ENCODE peak calls at places on chromosome 22, in nine cellular contexts. One of them, this sample, is unnamed.
A peak's percentile ranks its signal among the peaks of the same experiment; 100 is the strongest.

GRCh38 chr22:22037740-22038139 is 55.2 kb upstream of the TOP3B start:
- DNase-seq in NCI-H446 treated with DMSO at 0.1 percent for 48 hours: no peak
- DNase-seq in SHP77: no peak
- DNase-seq in osteocyte: no peak
- DNase-seq in NCI-H774: no peak
- DNase-seq in EL: peak; percentile 65
- DNase-seq in HT-29: peak; percentile 1
- DNase-seq in AG10803: no peak
- DNase-seq in iris pigment epithelial cell: peak; percentile 87
- DNase-seq in this sample: peak; percentile 12

GRCh38 chr22:50544078-50544745 is 1.5 kb upstream of the KLHDC7B start:
- DNase-seq in NCI-H446 treated with DMSO at 0.1 percent for 48 hours: no peak
- DNase-seq in SHP77: no peak
- DNase-seq in osteocyte: peak; percentile 90
- DNase-seq in NCI-H774: no peak
- DNase-seq in EL: peak; percentile 80
- DNase-seq in HT-29: peak; percentile 60
- DNase-seq in AG10803: peak; percentile 55
- DNase-seq in iris pigment epithelial cell: peak; percentile 62
- DNase-seq in this sample: no peak

GRCh38 chr22:44956835-44957234 is 53.0 kb downstream of the PHF21B start:
- DNase-seq in NCI-H446 treated with DMSO at 0.1 percent for 48 hours: no peak
- DNase-seq in SHP77: no peak
- DNase-seq in osteocyte: no peak
- DNase-seq in NCI-H774: no peak
- DNase-seq in EL: no peak
- DNase-seq in HT-29: no peak
- DNase-seq in AG10803: no peak
- DNase-seq in iris pigment epithelial cell: no peak
- DNase-seq in this sample: no peak

GRCh38 chr22:45359627-45360026 is 49.9 kb downstream of the FAM118A start:
- DNase-seq in NCI-H446 treated with DMSO at 0.1 percent for 48 hours: no peak
- DNase-seq in SHP77: no peak
- DNase-seq in osteocyte: no peak
- DNase-seq in NCI-H774: no peak
- DNase-seq in EL: no peak
- DNase-seq in HT-29: no peak
- DNase-seq in AG10803: no peak
- DNase-seq in iris pigment epithelial cell: no peak
- DNase-seq in this sample: no peak

GRCh38 chr22:44412136-44412731 is 85.8 kb downstream of the RTL6 start:
- DNase-seq in NCI-H446 treated with DMSO at 0.1 percent for 48 hours: no peak
- DNase-seq in SHP77: no peak
- DNase-seq in osteocyte: no peak
- DNase-seq in NCI-H774: no peak
- DNase-seq in EL: no peak
- DNase-seq in HT-29: no peak
- DNase-seq in AG10803: no peak
- DNase-seq in iris pigment epithelial cell: no peak
- DNase-seq in this sample: no peak

GRCh38 chr22:49779853-49780271 is 47.8 kb downstream of the BRD1 start:
- DNase-seq in NCI-H446 treated with DMSO at 0.1 percent for 48 hours: no peak
- DNase-seq in SHP77: no peak
- DNase-seq in osteocyte: no peak
- DNase-seq in NCI-H774: no peak
- DNase-seq in EL: no peak
- DNase-seq in HT-29: no peak
- DNase-seq in AG10803: no peak
- DNase-seq in iris pigment epithelial cell: no peak
- DNase-seq in this sample: no peak

GRCh38 chr22:37079668-37080171 is 28.2 kb downstream of the KCTD17 start:
- DNase-seq in NCI-H446 treated with DMSO at 0.1 percent for 48 hours: no peak
- DNase-seq in SHP77: peak; percentile 58
- DNase-seq in osteocyte: no peak
- DNase-seq in NCI-H774: no peak
- DNase-seq in EL: peak; percentile 71
- DNase-seq in HT-29: no peak
- DNase-seq in AG10803: peak; percentile 4
- DNase-seq in iris pigment epithelial cell: peak; percentile 62
- DNase-seq in this sample: no peak

GRCh38 chr22:27986459-27986858 is 67.4 kb upstream of the PITPNB start:
- DNase-seq in NCI-H446 treated with DMSO at 0.1 percent for 48 hours: no peak
- DNase-seq in SHP77: no peak
- DNase-seq in osteocyte: peak; percentile 19
- DNase-seq in NCI-H774: no peak
- DNase-seq in EL: no peak
- DNase-seq in HT-29: no peak
- DNase-seq in AG10803: no peak
- DNase-seq in iris pigment epithelial cell: peak; percentile 25
- DNase-seq in this sample: no peak

GRCh38 chr22:37521236-37521739 is 2.1 kb upstream of the CARD10 start:
- DNase-seq in NCI-H446 treated with DMSO at 0.1 percent for 48 hours: no peak
- DNase-seq in SHP77: no peak
- DNase-seq in osteocyte: no peak
- DNase-seq in NCI-H774: no peak
- DNase-seq in EL: no peak
- DNase-seq in HT-29: no peak
- DNase-seq in AG10803: no peak
- DNase-seq in iris pigment epithelial cell: no peak
- DNase-seq in this sample: no peak

GRCh38 chr22:39256186-39256552 is 11.4 kb upstream of the PDGFB start:
- DNase-seq in NCI-H446 treated with DMSO at 0.1 percent for 48 hours: no peak
- DNase-seq in SHP77: no peak
- DNase-seq in osteocyte: no peak
- DNase-seq in NCI-H774: no peak
- DNase-seq in EL: no peak
- DNase-seq in HT-29: no peak
- DNase-seq in AG10803: no peak
- DNase-seq in iris pigment epithelial cell: no peak
- DNase-seq in this sample: no peak

GRCh38 chr22:39214383-39215069 is 30.3 kb downstream of the PDGFB start:
- DNase-seq in NCI-H446 treated with DMSO at 0.1 percent for 48 hours: no peak
- DNase-seq in SHP77: no peak
- DNase-seq in osteocyte: no peak
- DNase-seq in NCI-H774: no peak
- DNase-seq in EL: peak; percentile 50
- DNase-seq in HT-29: peak; percentile 75
- DNase-seq in AG10803: no peak
- DNase-seq in iris pigment epithelial cell: peak; percentile 51
- DNase-seq in this sample: no peak

GRCh38 chr22:27110985-27111451 is 453.6 kb downstream of the MIAT start:
- DNase-seq in NCI-H446 treated with DMSO at 0.1 percent for 48 hours: peak; percentile 73
- DNase-seq in SHP77: no peak
- DNase-seq in osteocyte: no peak
- DNase-seq in NCI-H774: no peak
- DNase-seq in EL: peak; percentile 82
- DNase-seq in HT-29: no peak
- DNase-seq in AG10803: peak; percentile 56
- DNase-seq in iris pigment epithelial cell: peak; percentile 71
- DNase-seq in this sample: peak; percentile 75

GRCh38 chr22:20918663-20919220 is 1.5 kb downstream of the CRKL start:
- DNase-seq in NCI-H446 treated with DMSO at 0.1 percent for 48 hours: no peak
- DNase-seq in SHP77: peak; percentile 3
- DNase-seq in osteocyte: no peak
- DNase-seq in NCI-H774: no peak
- DNase-seq in EL: peak; percentile 24
- DNase-seq in HT-29: peak; percentile 21
- DNase-seq in AG10803: no peak
- DNase-seq in iris pigment epithelial cell: no peak
- DNase-seq in this sample: peak; percentile 17

GRCh38 chr22:45284705-45285305 is at the start of gene UPK3A:
- DNase-seq in NCI-H446 treated with DMSO at 0.1 percent for 48 hours: no peak
- DNase-seq in SHP77: peak; percentile 65
- DNase-seq in osteocyte: no peak
- DNase-seq in NCI-H774: peak; percentile 55
- DNase-seq in EL: no peak
- DNase-seq in HT-29: peak; percentile 70
- DNase-seq in AG10803: no peak
- DNase-seq in iris pigment epithelial cell: no peak
- DNase-seq in this sample: no peak

GRCh38 chr22:19181786-19182471 is 3.4 kb upstream of the SLC25A1 start:
- DNase-seq in NCI-H446 treated with DMSO at 0.1 percent for 48 hours: no peak
- DNase-seq in SHP77: no peak
- DNase-seq in osteocyte: no peak
- DNase-seq in NCI-H774: no peak
- DNase-seq in EL: no peak
- DNase-seq in HT-29: no peak
- DNase-seq in AG10803: peak; percentile 32
- DNase-seq in iris pigment epithelial cell: no peak
- DNase-seq in this sample: no peak

GRCh38 chr22:40076702-40077645 is 82.2 kb downstream of the FAM83F start:
- DNase-seq in NCI-H446 treated with DMSO at 0.1 percent for 48 hours: no peak
- DNase-seq in SHP77: no peak
- DNase-seq in osteocyte: no peak
- DNase-seq in NCI-H774: no peak
- DNase-seq in EL: peak; percentile 8
- DNase-seq in HT-29: no peak
- DNase-seq in AG10803: peak; percentile 8
- DNase-seq in iris pigment epithelial cell: peak; percentile 47
- DNase-seq in this sample: no peak

GRCh38 chr22:31126869-31127175 is 4.1 kb downstream of the INPP5J start:
- DNase-seq in NCI-H446 treated with DMSO at 0.1 percent for 48 hours: no peak
- DNase-seq in SHP77: no peak
- DNase-seq in osteocyte: no peak
- DNase-seq in NCI-H774: no peak
- DNase-seq in EL: no peak
- DNase-seq in HT-29: no peak
- DNase-seq in AG10803: no peak
- DNase-seq in iris pigment epithelial cell: no peak
- DNase-seq in this sample: no peak

GRCh38 chr22:37777122-37777687 is 30.5 kb upstream of the GCAT start:
- DNase-seq in NCI-H446 treated with DMSO at 0.1 percent for 48 hours: no peak
- DNase-seq in SHP77: no peak
- DNase-seq in osteocyte: no peak
- DNase-seq in NCI-H774: no peak
- DNase-seq in EL: peak; percentile 85
- DNase-seq in HT-29: peak; percentile 81
- DNase-seq in AG10803: peak; percentile 89
- DNase-seq in iris pigment epithelial cell: peak; percentile 55
- DNase-seq in this sample: no peak

GRCh38 chr22:22171357-22172218 is 73.0 kb upstream of the VPREB1 start:
- DNase-seq in NCI-H446 treated with DMSO at 0.1 percent for 48 hours: no peak
- DNase-seq in SHP77: peak; percentile 18
- DNase-seq in osteocyte: no peak
- DNase-seq in NCI-H774: no peak
- DNase-seq in EL: no peak
- DNase-seq in HT-29: peak; percentile 23
- DNase-seq in AG10803: peak; percentile 5
- DNase-seq in iris pigment epithelial cell: peak; percentile 9
- DNase-seq in this sample: no peak

This sample was measured in SJCRH30.